ENCODE peak calls at places on chromosomes 13 and 19, in five cellular contexts. Z is germinal center, U is heart right ventricle, E is foreskin fibroblast, A is retinal pigment epithelial cell. C is an unnamed sample.

GRCh38 chr19:4233282-4233853 is 4.0 kb downstream of the EBI3 start:
- DNase-seq in E (peak; percentile 41), Z (peak; percentile 51), U (peak; percentile 56), A (no peak), C (peak; percentile 67)

GRCh38 chr13:28819748-28820098 is 416 bp upstream of the MTUS2 start:
- DNase-seq in A (no peak), U (peak; percentile 77), Z (peak; percentile 77), E (peak; percentile 71), C (peak; percentile 44)

GRCh38 chr19:54661846-54662489 is 817 bp upstream of the LILRB4 start:
- DNase-seq in U (no peak), Z (no peak), A (no peak), E (no peak), C (no peak)

GRCh38 chr19:30358319-30358718 is 13.9 kb upstream of the ZNF536 start:
- DNase-seq in E (no peak), Z (no peak), U (no peak), A (no peak), C (no peak)

GRCh38 chr19:9140159-9140874 is at the start of gene ZNF317:
- DNase-seq in A (peak; percentile 54), Z (peak; percentile 87), U (peak; percentile 88), E (peak; percentile 95), C (peak; percentile 98)

GRCh38 chr13:94249512-94249911 is 230.0 kb downstream of the DCT start:
- DNase-seq in U (no peak), A (no peak), E (peak; percentile 85), Z (no peak), C (peak; percentile 91)

GRCh38 chr19:861756-862528 is 2.5 kb downstream of the CFD start:
- DNase-seq in E (peak; percentile 47), Z (peak; percentile 83), A (no peak), U (peak; percentile 60), C (peak; percentile 85)

GRCh38 chr13:111630411-111630810 is 310.0 kb downstream of the TEX29 start:
- DNase-seq in Z (no peak), U (no peak), E (no peak), A (no peak), C (peak; percentile 52)

GRCh38 chr19:49631279-49631588 is 8.7 kb downstream of the RRAS start:
- DNase-seq in Z (no peak), E (peak; percentile 35), A (no peak), U (no peak), C (no peak)

GRCh38 chr13:51520524-51520923 is 63.7 kb upstream of the WDFY2 start:
- DNase-seq in E (peak; percentile 95), U (no peak), A (no peak), Z (no peak), C (no peak)

GRCh38 chr19:4278010-4278409 is 1.1 kb upstream of the SHD start:
- DNase-seq in Z (no peak), U (no peak), E (no peak), A (no peak), C (no peak)

GRCh38 chr13:93460005-93460404 is 233.4 kb downstream of the GPC6 start:
- DNase-seq in Z (no peak), A (no peak), E (no peak), U (no peak), C (peak; percentile 20)

GRCh38 chr19:45376045-45376724 is 5.8 kb upstream of the ERCC2 start:
- DNase-seq in U (no peak), A (peak; percentile 80), E (peak; percentile 89), Z (no peak), C (no peak)

GRCh38 chr19:48510421-48511268 is 990 bp downstream of the LMTK3 start:
- DNase-seq in Z (peak; percentile 68), A (no peak), E (peak; percentile 72), U (peak; percentile 60), C (peak; percentile 67)

GRCh38 chr13:22517544-22517943 is 663.2 kb upstream of the SGCG start:
- DNase-seq in A (peak; percentile 27), E (no peak), Z (no peak), U (no peak), C (peak; percentile 62)

GRCh38 chr13:98411617-98412310 is 165.1 kb downstream of the STK24 start:
- DNase-seq in E (no peak), A (no peak), Z (no peak), U (no peak), C (no peak)

GRCh38 chr13:41034862-41035261 is 15.7 kb upstream of the ELF1 start:
- DNase-seq in Z (no peak), U (no peak), E (no peak), A (no peak), C (no peak)

GRCh38 chr13:80334582-80335260 is 6.2 kb downstream of the SPRY2 start:
- DNase-seq in Z (no peak), E (peak; percentile 53), U (no peak), A (no peak), C (no peak)

GRCh38 chr19:19366691-19367396 is 38.6 kb upstream of the GATAD2A start:
- DNase-seq in A (no peak), Z (peak; percentile 83), E (peak; percentile 77), U (peak; percentile 74), C (peak; percentile 90)

GRCh38 chr13:76385606-76386005 is 500.6 kb downstream of the KCTD12 start:
- DNase-seq in U (no peak), E (peak; percentile 42), Z (no peak), A (peak; percentile 52), C (no peak)

GRCh38 chr13:71867101-71867814 is at the start of gene DACH1:
- DNase-seq in U (peak; percentile 53), Z (no peak), E (peak; percentile 63), A (peak; percentile 84), C (peak; percentile 96)

GRCh38 chr19:36215276-36216171 is 618 bp downstream of the ZNF146 start:
- DNase-seq in A (peak; percentile 12), U (no peak), E (peak; percentile 54), Z (peak; percentile 10), C (peak; percentile 34)

GRCh38 chr13:51534075-51534817 is 50.0 kb upstream of the WDFY2 start:
- DNase-seq in U (peak; percentile 21), E (no peak), A (no peak), Z (no peak), C (no peak)

GRCh38 chr19:49691243-49692101 is 556 bp downstream of the CPT1C start:
- DNase-seq in E (peak; percentile 91), Z (peak; percentile 59), A (no peak), U (peak; percentile 64), C (peak; percentile 91)

GRCh38 chr19:366951-367350 is 22.4 kb upstream of the MIER2 start:
- DNase-seq in A (no peak), U (no peak), E (no peak), Z (no peak), C (no peak)

GRCh38 chr19:47755762-47756626 is 10.6 kb downstream of the NOP53 start:
- DNase-seq in Z (no peak), A (no peak), U (no peak), E (no peak), C (no peak)

GRCh38 chr13:25469179-25469545 is 97.4 kb downstream of the ATP8A2 start:
- DNase-seq in A (no peak), U (no peak), E (peak; percentile 9), Z (no peak), C (no peak)

GRCh38 chr19:35533822-35534521 is 716 bp downstream of the GAPDHS start:
- DNase-seq in U (peak; percentile 35), A (no peak), E (peak; percentile 80), Z (peak; percentile 29), C (no peak)

GRCh38 chr13:107031691-107032090 is 463.8 kb upstream of the ARGLU1 start:
- DNase-seq in Z (no peak), E (no peak), U (no peak), A (no peak), C (no peak)

GRCh38 chr19:10238172-10238783 is 7.1 kb upstream of the S1PR2 start:
- DNase-seq in E (peak; percentile 95), U (peak; percentile 71), A (no peak), Z (no peak), C (peak; percentile 96)

GRCh38 chr19:418761-419632 is 10.1 kb upstream of the C2CD4C start:
- DNase-seq in U (no peak), A (no peak), E (no peak), Z (no peak), C (no peak)

GRCh38 chr19:39497850-39498261 is 891 bp upstream of the DLL3 start:
- DNase-seq in E (peak; percentile 66), U (peak; percentile 49), Z (no peak), A (no peak), C (peak; percentile 94)

GRCh38 chr19:14774373-14774772 is 4.0 kb downstream of the ADGRE2 start:
- DNase-seq in A (no peak), U (no peak), Z (no peak), E (no peak), C (no peak)

C was measured in NCI-H69.